ENCODE peak calls at places on chromosomes 2 and 18, in four cellular contexts. U is GM23338, E is K562, O is colonic mucosa. W is an unnamed sample.

GRCh38 chr2:46298522-46299351 is 1.5 kb downstream of the EPAS1 start:
- DNase-seq in U (peak; percentile 59), E (peak; percentile 59), O (peak; percentile 73), W (no peak)

GRCh38 chr2:8298783-8299182 is 383.1 kb upstream of the ID2 start:
- DNase-seq in U (no peak), E (no peak), O (peak; percentile 36), W (no peak)

GRCh38 chr2:99066602-99067001 is 74.9 kb upstream of the C2orf15 start:
- DNase-seq in U (peak; percentile 69), E (peak; percentile 9), O (peak; percentile 35), W (peak; percentile 56)

GRCh38 chr2:191950132-191950885 is 103.4 kb upstream of the CAVIN2 start:
- DNase-seq in U (peak; percentile 33), E (peak; percentile 73), O (no peak), W (no peak)

GRCh38 chr2:122182631-122183030 is 427.2 kb downstream of the TSN start:
- DNase-seq in U (no peak), E (no peak), O (no peak), W (no peak)

GRCh38 chr2:193810533-193810932 is 1615.8 kb upstream of the TMEFF2 start:
- DNase-seq in U (no peak), E (no peak), O (no peak), W (no peak)

GRCh38 chr2:20916604-20917286 is 93.8 kb upstream of the LDAH start:
- DNase-seq in U (peak; percentile 12), E (peak; percentile 5), O (no peak), W (no peak)

GRCh38 chr2:11658623-11659475 is 11.1 kb downstream of the NTSR2 start:
- DNase-seq in U (no peak), E (no peak), O (no peak), W (no peak)

GRCh38 chr2:30683240-30683956 is 123.8 kb downstream of the CAPN13 start:
- DNase-seq in U (no peak), E (no peak), O (no peak), W (no peak)

GRCh38 chr18:21275645-21276044 is 33.6 kb downstream of the GREB1L start:
- DNase-seq in U (no peak), E (no peak), O (no peak), W (no peak)

GRCh38 chr2:95354469-95354901 is 48.0 kb upstream of the FAHD2A start:
- DNase-seq in U (no peak), E (no peak), O (no peak), W (no peak)

GRCh38 chr2:42854207-42854818 is 61.9 kb upstream of the HAAO start:
- DNase-seq in U (no peak), E (no peak), O (no peak), W (no peak)

GRCh38 chr2:207692206-207693065 is 19.0 kb upstream of the CCNYL1 start:
- DNase-seq in U (peak; percentile 82), E (peak; percentile 62), O (peak; percentile 57), W (peak; percentile 41)

GRCh38 chr2:216807861-216808272 is 52.0 kb downstream of the TNP1 start:
- DNase-seq in U (no peak), E (no peak), O (no peak), W (no peak)

GRCh38 chr2:70385966-70386595 is 84.2 kb upstream of the FAM136A start:
- DNase-seq in U (peak; percentile 69), E (peak; percentile 12), O (no peak), W (no peak)

GRCh38 chr2:194610297-194610696 is 1046.7 kb upstream of the SLC39A10 start:
- DNase-seq in U (peak; percentile 34), E (no peak), O (no peak), W (no peak)

GRCh38 chr2:160005476-160005875 is 56.9 kb downstream of the PLA2R1 start:
- DNase-seq in U (no peak), E (no peak), O (no peak), W (no peak)

GRCh38 chr2:201730651-201731280 is 32.3 kb upstream of the MPP4 start:
- DNase-seq in U (no peak), E (no peak), O (no peak), W (no peak)

DNA sequence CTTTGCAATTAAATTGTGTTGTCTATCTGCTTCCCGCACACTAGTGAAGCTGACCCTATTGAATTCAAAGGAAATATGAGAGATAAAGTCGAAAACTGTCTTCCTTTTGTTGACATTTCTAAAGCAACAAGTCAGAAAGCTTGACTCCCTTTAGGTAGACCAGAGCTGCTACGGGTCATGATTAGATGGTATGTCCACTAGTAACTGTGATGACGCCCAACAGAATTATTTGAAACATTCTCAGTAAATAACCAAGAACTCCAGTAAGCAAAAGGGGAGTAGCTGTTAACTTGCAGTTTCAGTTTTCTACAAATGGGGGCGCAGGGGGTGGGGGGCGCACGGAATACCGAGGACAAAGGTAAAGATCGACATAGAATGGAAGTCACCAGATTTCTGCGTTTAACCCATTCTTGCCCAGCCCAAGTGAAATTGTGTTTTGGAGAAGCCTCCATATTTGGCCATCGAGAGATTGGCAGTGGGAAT is 56.4 kb downstream of the CRIM1 start:
- DNase-seq in U (peak; percentile 86), E (peak; percentile 4), O (no peak), W (no peak)
- H3K4me1 ChIP-seq in U (peaks cover 61% of the 10 kb centered on the region), E (no peaks in the 10 kb centered on the region), O (no peaks in the 10 kb centered on the region), W (no peaks in the 10 kb centered on the region)

GRCh38 chr2:86038291-86039081 is 67.2 kb downstream of the POLR1A start:
- DNase-seq in U (no peak), E (no peak), O (peak; percentile 29), W (peak; percentile 77)
- H3K36me3 ChIP-seq in U (peaks cover 25% of the 10 kb centered on the region), E (peaks cover 100% of the 10 kb centered on the region), O (no peaks in the 10 kb centered on the region), W (peaks cover 70% of the 10 kb centered on the region)

GRCh38 chr2:88845772-88846661 is 154.5 kb downstream of the RPIA start:
- DNase-seq in U (no peak), E (no peak), O (no peak), W (no peak)
- H3K27ac ChIP-seq in U (no peak overlapping the region), E (no peak overlapping the region), O (no peak overlapping the region), W (no peak overlapping the region)

DNA sequence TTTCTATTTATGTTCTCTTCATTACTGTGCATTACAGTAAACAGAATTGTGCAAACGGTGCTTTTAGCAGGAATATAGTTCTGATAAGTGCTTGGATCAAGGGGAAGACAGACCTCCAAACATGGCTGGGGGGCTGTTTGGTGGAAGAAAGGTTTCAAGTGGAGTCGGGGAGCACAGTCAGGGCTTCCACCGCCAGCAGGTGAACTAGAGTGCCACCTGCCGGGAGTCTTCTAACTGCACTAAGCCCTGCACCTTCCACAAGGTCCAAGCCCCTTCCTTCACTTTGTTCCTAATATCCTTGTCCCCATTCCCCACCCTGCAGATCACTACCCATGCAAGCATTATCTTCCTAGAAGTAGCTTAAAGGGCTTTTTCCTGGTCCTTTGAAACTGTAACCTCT is 11.1 kb downstream of the ONECUT2 start:
- DNase-seq in U (peak; percentile 70), E (peak; percentile 55), O (no peak), W (peak; percentile 42)
- H3K4me1 ChIP-seq in U (peaks cover 33% of the 10 kb centered on the region), E (peaks cover 4% of the 10 kb centered on the region), O (no peaks in the 10 kb centered on the region), W (no peaks in the 10 kb centered on the region)

GRCh38 chr2:113200236-113200635 is 26.5 kb downstream of the PSD4 start:
- DNase-seq in U (peak; percentile 56), E (no peak), O (no peak), W (no peak)
- H3K36me3 ChIP-seq in U (no peaks in the 10 kb centered on the region), E (peaks cover 50% of the 10 kb centered on the region), O (no peaks in the 10 kb centered on the region), W (peaks cover 79% of the 10 kb centered on the region)

GRCh38 chr2:18476484-18476883 is 84.0 kb downstream of the RDH14 start:
- DNase-seq in U (no peak), E (no peak), O (no peak), W (no peak)

GRCh38 chr2:18475884-18476283 is 84.6 kb downstream of the RDH14 start:
- DNase-seq in U (no peak), E (no peak), O (no peak), W (no peak)

GRCh38 chr2:18477333-18477732 is 83.1 kb downstream of the RDH14 start:
- DNase-seq in U (no peak), E (no peak), O (no peak), W (no peak)

GRCh38 chr2:18473241-18473841 is 87.1 kb downstream of the RDH14 start:
- DNase-seq in U (no peak), E (peak; percentile 41), O (no peak), W (no peak)

GRCh38 chr2:18474690-18475089 is 85.8 kb downstream of the RDH14 start:
- DNase-seq in U (no peak), E (no peak), O (no peak), W (no peak)
- H3K27ac ChIP-seq in U (no peak overlapping the region), E (no peak overlapping the region), O (no peak overlapping the region), W (no peak overlapping the region)

DNA sequence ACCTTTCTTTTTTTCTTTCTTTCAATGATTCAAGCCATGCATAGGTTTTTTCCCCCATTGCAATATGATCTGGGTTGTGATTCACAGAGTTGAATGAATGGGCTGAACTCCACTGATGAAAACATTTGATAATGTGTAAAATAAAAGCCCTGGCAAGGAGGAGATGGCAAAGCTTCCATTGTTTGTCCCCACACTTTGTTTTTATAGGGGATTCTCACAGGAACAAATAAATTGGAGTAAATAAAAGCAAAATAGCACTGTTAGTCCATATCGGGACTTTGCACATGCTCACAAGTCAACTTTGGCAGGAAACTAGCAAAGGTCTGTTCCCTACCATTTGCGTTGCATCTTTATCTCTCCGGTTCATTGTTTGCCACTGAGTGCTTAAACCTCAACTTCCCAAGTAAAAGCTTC is 55.7 kb downstream of the MEIS1 start:
- DNase-seq in U (no peak), E (peak; percentile 56), O (no peak), W (no peak)
- H3K4me1 ChIP-seq in U (peaks cover 10% of the 10 kb centered on the region), E (peaks cover 45% of the 10 kb centered on the region), O (peaks cover 9% of the 10 kb centered on the region), W (no peaks in the 10 kb centered on the region)